ENCODE peak calls at places on chromosomes 16 and 17, in nine cellular contexts. F is esophagus muscularis mucosa, Q is HL-60, G is transverse colon, E is HepG2, P is GM12878, Y is H1, I is breast epithelium, X is prostate gland. M is an unnamed sample.

GRCh38 chr17:17435323-17435722 is 41.5 kb upstream of the MED9 start:
- DNase-seq in F (no peak), Q (no peak), G (no peak), E (peak), P (no peak), Y (no peak), I (no peak), X (no peak), M (no peak)

GRCh38 chr16:89133457-89134127 is 38.0 kb upstream of the CDH15 start:
- DNase-seq in F (no peak), Q (no peak), G (no peak), E (no peak), P (no peak), Y (no peak), I (no peak), X (no peak), M (no peak)

GRCh38 chr16:50680907-50681885 is at the start of gene SNX20:
- DNase-seq in F (no peak), Q (peak), G (peak), E (no peak), P (peak), Y (no peak), I (no peak), X (no peak), M (no peak)

GRCh38 chr17:40901981-40902862 is 17.2 kb upstream of the KRT20 start:
- DNase-seq in F (no peak), Q (no peak), G (peak), E (peak), P (no peak), Y (no peak), I (no peak), X (peak), M (no peak)

GRCh38 chr16:67248401-67249177 is at the start of gene SLC9A5:
- DNase-seq in F (no peak), Q (no peak), G (no peak), E (no peak), P (no peak), Y (peak), I (no peak), X (no peak), M (no peak)

GRCh38 chr16:5228369-5228768 is 130.8 kb upstream of the EEF2KMT start:
- DNase-seq in F (no peak), Q (no peak), G (no peak), E (no peak), P (no peak), Y (no peak), I (no peak), X (no peak), M (no peak)

GRCh38 chr17:10036511-10037061 is 131.5 kb upstream of the RCVRN start:
- DNase-seq in F (no peak), Q (peak), G (no peak), E (peak), P (no peak), Y (no peak), I (no peak), X (no peak), M (no peak)

GRCh38 chr16:57611184-57611583 is 17.2 kb upstream of the ADGRG1 start:
- DNase-seq in F (no peak), Q (no peak), G (no peak), E (no peak), P (no peak), Y (no peak), I (no peak), X (no peak), M (no peak)

GRCh38 chr16:2783581-2784375 is 3.6 kb downstream of the PRSS33 start:
- DNase-seq in F (no peak), Q (no peak), G (no peak), E (no peak), P (no peak), Y (no peak), I (no peak), X (no peak), M (no peak)

GRCh38 chr16:83666449-83666848 is 141.3 kb upstream of the HSBP1 start:
- DNase-seq in F (no peak), Q (no peak), G (no peak), E (no peak), P (no peak), Y (no peak), I (no peak), X (no peak), M (peak)

GRCh38 chr17:3796110-3796821 is 4.7 kb downstream of the ITGAE start:
- DNase-seq in F (no peak), Q (no peak), G (peak), E (no peak), P (peak), Y (no peak), I (no peak), X (no peak), M (no peak)

GRCh38 chr17:42247734-42248133 is 28.5 kb downstream of the STAT5B start:
- DNase-seq in F (no peak), Q (peak), G (no peak), E (peak), P (no peak), Y (no peak), I (no peak), X (no peak), M (no peak)

GRCh38 chr17:79747508-79748295 is 17.0 kb downstream of the ENPP7 start:
- DNase-seq in F (no peak), Q (no peak), G (no peak), E (no peak), P (no peak), Y (no peak), I (no peak), X (no peak), M (no peak)

GRCh38 chr16:15900357-15900756 is 12.0 kb upstream of the CEP20 start:
- DNase-seq in F (no peak), Q (no peak), G (no peak), E (no peak), P (no peak), Y (no peak), I (no peak), X (no peak), M (no peak)

GRCh38 chr17:37291351-37291750 is 84.4 kb upstream of the C17orf78 start:
- DNase-seq in F (no peak), Q (no peak), G (no peak), E (no peak), P (no peak), Y (no peak), I (no peak), X (no peak), M (no peak)

GRCh38 chr16:559021-559380 is 1.2 kb upstream of the PRR35 start:
- DNase-seq in F (no peak), Q (no peak), G (no peak), E (no peak), P (no peak), Y (no peak), I (no peak), X (no peak), M (no peak)

GRCh38 chr17:65586899-65587298 is 25.5 kb upstream of the AXIN2 start:
- DNase-seq in F (no peak), Q (no peak), G (no peak), E (no peak), P (no peak), Y (no peak), I (no peak), X (no peak), M (no peak)

DNA sequence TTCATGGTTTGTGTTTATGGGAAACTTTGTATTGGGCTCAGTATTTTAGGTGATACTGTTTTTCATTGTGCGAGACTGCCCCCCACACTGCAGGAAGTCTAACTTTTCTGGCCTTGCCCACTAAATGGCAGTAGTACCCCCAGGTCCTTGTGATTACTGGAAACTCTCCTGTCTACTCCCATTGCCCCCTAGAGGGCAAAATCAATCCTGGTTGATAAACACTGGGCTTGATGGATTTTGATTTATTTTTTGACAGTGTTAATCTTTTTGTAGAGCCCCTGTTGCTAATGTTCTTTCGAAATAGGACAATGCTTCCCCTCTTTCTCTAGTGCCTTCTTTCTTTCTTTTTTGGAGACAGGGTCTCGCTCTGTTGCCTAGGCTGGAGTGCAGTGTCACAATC is 15.5 kb downstream of the METTL9 start:
- DNase-seq in F (no peak), Q (no peak), G (no peak), E (no peak), P (no peak), Y (no peak), I (no peak), X (no peak), M (no peak)
- TF ChIP-seq CTCF in F (no peak), Q (no peak), G (no peak), E (peak), P (no peak), Y (peak), I (no peak), X (no peak), M (no peak)

GRCh38 chr16:86285421-86285820 is 224.9 kb upstream of the FOXF1 start:
- DNase-seq in F (no peak), Q (no peak), G (no peak), E (no peak), P (no peak), Y (no peak), I (no peak), X (no peak), M (no peak)

GRCh38 chr16:86277236-86277635 is 233.1 kb upstream of the FOXF1 start:
- DNase-seq in F (no peak), Q (no peak), G (no peak), E (no peak), P (no peak), Y (no peak), I (no peak), X (no peak), M (no peak)

GRCh38 chr16:86283944-86284343 is 226.4 kb upstream of the FOXF1 start:
- DNase-seq in F (no peak), Q (no peak), G (no peak), E (no peak), P (no peak), Y (no peak), I (no peak), X (no peak), M (no peak)

GRCh38 chr16:86285938-86286921 is 224.1 kb upstream of the FOXF1 start:
- DNase-seq in F (no peak), Q (no peak), G (no peak), E (no peak), P (no peak), Y (no peak), I (no peak), X (no peak), M (no peak)

GRCh38 chr16:86281435-86281834 is 228.9 kb upstream of the FOXF1 start:
- DNase-seq in F (no peak), Q (no peak), G (no peak), E (no peak), P (no peak), Y (no peak), I (no peak), X (no peak), M (no peak)
- TF ChIP-seq POLR2AphosphoS5 in F (peak), Q (no peak), G (no peak), E (no peak), P (no peak), Y (no peak), I (no peak), X (no peak), M (no peak)

DNA sequence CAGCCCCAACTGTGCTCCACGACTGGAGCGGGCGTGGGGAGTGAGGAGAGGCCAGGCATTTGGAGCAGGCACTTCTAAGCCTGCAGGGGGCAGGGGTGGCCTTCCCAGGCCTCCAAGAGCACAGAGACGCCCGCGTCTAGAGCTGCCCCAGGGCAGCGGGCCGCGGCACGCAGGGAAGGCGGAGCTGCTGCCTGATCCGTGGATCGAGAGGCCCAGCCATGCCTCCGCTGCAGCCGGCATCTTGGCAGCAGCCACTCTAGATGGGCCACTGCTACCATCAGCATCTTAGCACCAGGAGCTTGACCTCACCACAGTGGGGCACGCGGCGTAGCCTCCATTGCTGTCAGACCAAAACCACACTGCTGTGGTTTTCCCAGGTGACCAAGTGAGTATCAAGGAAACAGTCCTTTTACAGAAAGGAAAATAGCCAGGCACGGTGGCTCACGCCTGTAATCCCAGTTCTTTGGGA is 20.4 kb upstream of the WDR45B start:
- DNase-seq in F (no peak), Q (peak), G (peak), E (peak), P (no peak), Y (peak), I (no peak), X (peak), M (no peak)
- TF ChIP-seq CTCF in F (peak), Q (peak), G (peak), E (peak), P (peak), Y (peak), I (peak), X (peak), M (peak)

GRCh38 chr17:11278984-11279270 is 37.9 kb downstream of the SHISA6 start:
- DNase-seq in F (no peak), Q (no peak), G (no peak), E (no peak), P (no peak), Y (no peak), I (no peak), X (no peak), M (peak)

GRCh38 chr17:11282586-11282985 is 41.6 kb downstream of the SHISA6 start:
- DNase-seq in F (no peak), Q (no peak), G (no peak), E (no peak), P (no peak), Y (no peak), I (no peak), X (no peak), M (peak)

GRCh38 chr17:11276486-11276885 is 35.5 kb downstream of the SHISA6 start:
- DNase-seq in F (no peak), Q (no peak), G (no peak), E (no peak), P (no peak), Y (no peak), I (no peak), X (no peak), M (peak)

GRCh38 chr17:11279776-11280344 is 38.8 kb downstream of the SHISA6 start:
- DNase-seq in F (no peak), Q (no peak), G (no peak), E (no peak), P (no peak), Y (no peak), I (no peak), X (peak), M (peak)

DNA sequence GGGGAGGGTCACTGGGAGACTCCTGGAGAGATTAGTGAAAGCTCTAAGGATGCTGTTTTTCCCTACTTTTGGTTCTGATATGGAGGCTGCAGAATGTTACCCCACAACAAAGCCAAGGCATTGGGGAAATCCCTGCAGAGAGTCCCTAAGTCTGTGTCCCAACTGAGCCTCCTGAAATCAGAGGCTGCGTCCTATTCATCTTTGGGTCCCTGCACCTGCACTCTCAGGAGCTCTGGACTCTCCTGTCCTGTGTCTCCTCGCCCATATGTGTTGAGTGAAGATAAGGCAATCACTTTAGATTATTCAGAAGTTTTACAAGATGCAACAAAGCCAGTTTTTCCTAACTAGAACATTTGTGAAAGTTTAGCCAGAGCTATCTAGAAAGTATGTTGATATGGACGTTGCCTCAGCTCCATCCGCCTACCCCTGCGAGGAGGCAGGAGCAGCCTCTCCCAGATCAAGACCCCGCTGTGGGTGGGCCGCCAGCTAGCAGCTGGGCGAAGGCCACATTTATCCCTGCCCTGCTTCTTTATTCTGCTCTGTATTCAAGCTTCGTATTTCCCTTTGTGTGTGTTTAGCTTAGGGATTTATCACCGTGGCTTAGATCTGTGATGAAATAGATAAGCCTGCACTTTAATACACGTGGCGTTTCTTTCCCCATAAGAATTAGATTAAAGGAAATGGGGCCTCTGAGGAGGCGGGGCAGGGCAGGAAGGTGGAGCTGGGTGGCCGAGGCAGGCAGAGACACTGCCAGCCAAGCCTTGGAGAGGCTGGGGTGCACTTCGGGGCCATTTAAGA is 37.4 kb downstream of the SHISA6 start:
- DNase-seq in F (no peak), Q (no peak), G (no peak), E (no peak), P (no peak), Y (no peak), I (no peak), X (no peak), M (peak)
- TF ChIP-seq POLR2AphosphoS5 in F (no peak), Q (no peak), G (no peak), E (no peak), P (no peak), Y (no peak), I (no peak), X (no peak), M (no peak)

GRCh38 chr16:49281843-49282642 is 405 bp upstream of the CBLN1 start:
- DNase-seq in F (peak), Q (peak), G (peak), E (no peak), P (no peak), Y (peak), I (peak), X (peak), M (no peak)
- TF ChIP-seq CTCF in F (peak), Q (no peak), G (peak), E (no peak), P (no peak), Y (peak), I (peak), X (peak), M (no peak)

GRCh38 chr17:81388091-81388611 is 7.1 kb upstream of the BAHCC1 start:
- DNase-seq in F (no peak), Q (no peak), G (no peak), E (no peak), P (no peak), Y (no peak), I (no peak), X (no peak), M (no peak)

GRCh38 chr17:81386646-81387234 is 8.5 kb upstream of the BAHCC1 start:
- DNase-seq in F (no peak), Q (no peak), G (peak), E (peak), P (no peak), Y (no peak), I (no peak), X (no peak), M (no peak)

GRCh38 chr17:81388612-81389367 is 6.5 kb upstream of the BAHCC1 start:
- DNase-seq in F (no peak), Q (no peak), G (no peak), E (peak), P (no peak), Y (peak), I (no peak), X (no peak), M (no peak)

GRCh38 chr17:81386141-81386645 is 9.1 kb upstream of the BAHCC1 start:
- DNase-seq in F (no peak), Q (no peak), G (peak), E (no peak), P (no peak), Y (no peak), I (no peak), X (no peak), M (no peak)

DNA sequence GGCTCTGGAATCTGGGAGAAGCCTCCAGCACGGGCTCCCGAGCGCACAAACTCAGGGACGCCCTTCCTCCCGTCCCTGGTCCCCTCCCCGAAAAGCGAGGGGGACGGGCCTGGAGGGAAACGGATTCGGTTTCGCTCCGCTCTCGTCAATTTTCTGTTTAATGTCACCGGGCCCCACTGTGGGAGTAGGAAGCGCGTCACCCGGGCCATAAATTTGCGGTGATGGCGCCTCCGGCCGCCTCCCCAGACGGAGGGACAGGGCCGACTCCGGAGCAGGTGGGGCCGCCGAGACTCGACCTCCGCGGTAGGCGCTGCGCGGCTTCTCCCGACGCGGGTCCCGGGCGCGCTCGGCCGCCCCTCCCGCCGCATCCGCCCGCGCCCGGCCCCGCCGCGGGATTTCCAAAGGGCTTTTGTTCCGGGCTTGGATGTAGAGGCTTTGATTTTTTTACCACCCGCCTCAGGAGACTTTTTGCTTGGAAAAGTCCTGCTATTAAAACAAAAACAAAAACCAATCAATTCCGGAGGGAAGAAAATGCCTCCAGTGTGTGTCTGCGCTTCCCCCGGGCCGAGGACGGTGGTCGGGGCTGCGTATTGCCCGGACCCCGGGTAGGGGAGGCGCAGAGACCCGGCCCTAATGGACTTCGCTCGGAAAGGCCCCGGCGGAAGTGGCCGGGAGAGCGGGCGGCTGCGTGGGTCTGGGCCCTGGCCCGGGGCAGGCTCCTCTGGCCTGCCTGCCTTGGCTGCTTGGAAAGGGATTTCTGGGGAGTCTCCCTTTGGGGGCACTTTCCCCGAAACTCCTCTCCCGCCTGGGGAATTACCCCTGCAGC is 7.8 kb upstream of the BAHCC1 start:
- DNase-seq in F (no peak), Q (no peak), G (peak), E (no peak), P (no peak), Y (no peak), I (no peak), X (peak), M (no peak)
- TF ChIP-seq POLR2AphosphoS5 in F (peak), Q (no peak), G (peak), E (no peak), P (no peak), Y (no peak), I (no peak), X (peak), M (no peak)

DNA sequence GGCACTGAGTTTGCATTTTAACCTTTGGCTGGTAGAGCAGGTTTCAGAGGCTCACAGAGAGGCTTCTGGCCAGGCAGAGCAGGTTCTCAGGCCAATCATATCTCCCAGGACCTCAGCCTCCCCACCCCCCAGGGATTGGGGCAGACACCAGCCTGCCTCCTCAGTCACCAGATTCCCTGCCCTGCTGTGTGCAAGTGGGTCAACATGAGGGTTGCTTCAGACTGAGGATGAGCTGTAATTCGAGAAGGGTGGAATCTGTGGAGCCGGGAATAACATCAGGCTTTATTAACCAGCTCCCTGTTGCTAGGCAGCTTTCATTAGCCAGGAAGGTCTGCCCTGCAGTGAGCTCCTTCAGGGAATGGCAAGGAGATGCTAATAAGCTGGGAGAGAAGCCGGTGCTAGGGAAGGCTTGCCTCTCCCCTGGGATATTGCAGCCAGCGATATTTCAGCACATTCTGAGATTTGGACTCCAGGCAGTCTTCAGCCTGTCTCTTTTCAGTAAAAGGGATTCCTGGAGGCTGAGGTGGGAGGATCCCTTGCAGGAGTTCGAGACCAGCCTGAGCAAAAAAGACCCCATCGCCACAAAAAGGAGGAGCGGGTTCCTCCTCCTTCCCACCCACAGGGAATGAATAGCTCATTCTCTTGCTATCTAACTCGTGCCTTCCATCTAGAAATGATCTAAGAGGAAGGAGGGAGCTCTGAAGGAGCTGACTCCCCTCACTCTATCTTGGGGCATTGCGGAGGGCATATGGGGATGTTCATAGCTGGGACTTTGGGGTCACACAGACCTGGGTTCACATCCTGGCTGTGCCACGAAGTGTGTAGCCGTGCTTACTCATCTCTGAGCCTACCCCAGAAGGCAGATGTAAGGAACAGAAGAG is 10.7 kb downstream of the SGSM2 start:
- DNase-seq in F (no peak), Q (no peak), G (peak), E (peak), P (no peak), Y (peak), I (peak), X (peak), M (no peak)
- TF ChIP-seq CTCF in F (no peak), Q (no peak), G (no peak), E (peak), P (no peak), Y (no peak), I (no peak), X (no peak), M (no peak)

M was measured in vagina.